ENCODE peak calls at places on chromosomes 1 and 21, in eight cellular contexts. V is stomach, X is esophagus squamous epithelium, F is lower leg skin, Y is breast epithelium, B is ovary, G is body of pancreas, U is endothelial cell of umbilical vein. E is an unnamed sample.

GRCh38 chr1:22542886-22543285 is 20.4 kb upstream of the EPHA8 start:
- DNase-seq in V (no peak), X (no peak), F (no peak), Y (no peak), B (no peak), G (no peak), U (no peak), E (no peak)

GRCh38 chr1:1091344-1092148 is 17.4 kb upstream of the RNF223 start:
- DNase-seq in V (no peak), X (no peak), F (no peak), Y (no peak), B (peak), G (no peak), U (no peak), E (no peak)

GRCh38 chr1:241460098-241460873 is 59.3 kb downstream of the FH start:
- DNase-seq in V (no peak), X (no peak), F (no peak), Y (no peak), B (no peak), G (no peak), U (no peak), E (no peak)

GRCh38 chr1:15261155-15262002 is 14.4 kb downstream of the FHAD1 start:
- DNase-seq in V (peak), X (no peak), F (peak), Y (no peak), B (no peak), G (peak), U (peak), E (peak)

GRCh38 chr1:162133566-162133965 is 64.1 kb downstream of the NOS1AP start:
- DNase-seq in V (no peak), X (no peak), F (no peak), Y (no peak), B (no peak), G (no peak), U (peak), E (no peak)

GRCh38 chr1:109504974-109505373 is 4.6 kb downstream of the AMIGO1 start:
- DNase-seq in V (no peak), X (no peak), F (no peak), Y (no peak), B (no peak), G (no peak), U (no peak), E (no peak)

GRCh38 chr1:14896381-14897079 is 257.0 kb upstream of the TMEM51 start:
- DNase-seq in V (no peak), X (no peak), F (no peak), Y (no peak), B (no peak), G (no peak), U (no peak), E (no peak)

GRCh38 chr1:177209357-177209756 is 38.6 kb downstream of the BRINP2 start:
- DNase-seq in V (peak), X (peak), F (peak), Y (peak), B (peak), G (peak), U (peak), E (peak)

GRCh38 chr1:247096958-247097357 is 7.2 kb downstream of the ZNF669 start:
- DNase-seq in V (no peak), X (no peak), F (no peak), Y (no peak), B (no peak), G (no peak), U (no peak), E (no peak)

GRCh38 chr1:25206201-25206600 is 26.1 kb downstream of the SYF2 start:
- DNase-seq in V (no peak), X (no peak), F (no peak), Y (no peak), B (no peak), G (no peak), U (no peak), E (no peak)

DNA sequence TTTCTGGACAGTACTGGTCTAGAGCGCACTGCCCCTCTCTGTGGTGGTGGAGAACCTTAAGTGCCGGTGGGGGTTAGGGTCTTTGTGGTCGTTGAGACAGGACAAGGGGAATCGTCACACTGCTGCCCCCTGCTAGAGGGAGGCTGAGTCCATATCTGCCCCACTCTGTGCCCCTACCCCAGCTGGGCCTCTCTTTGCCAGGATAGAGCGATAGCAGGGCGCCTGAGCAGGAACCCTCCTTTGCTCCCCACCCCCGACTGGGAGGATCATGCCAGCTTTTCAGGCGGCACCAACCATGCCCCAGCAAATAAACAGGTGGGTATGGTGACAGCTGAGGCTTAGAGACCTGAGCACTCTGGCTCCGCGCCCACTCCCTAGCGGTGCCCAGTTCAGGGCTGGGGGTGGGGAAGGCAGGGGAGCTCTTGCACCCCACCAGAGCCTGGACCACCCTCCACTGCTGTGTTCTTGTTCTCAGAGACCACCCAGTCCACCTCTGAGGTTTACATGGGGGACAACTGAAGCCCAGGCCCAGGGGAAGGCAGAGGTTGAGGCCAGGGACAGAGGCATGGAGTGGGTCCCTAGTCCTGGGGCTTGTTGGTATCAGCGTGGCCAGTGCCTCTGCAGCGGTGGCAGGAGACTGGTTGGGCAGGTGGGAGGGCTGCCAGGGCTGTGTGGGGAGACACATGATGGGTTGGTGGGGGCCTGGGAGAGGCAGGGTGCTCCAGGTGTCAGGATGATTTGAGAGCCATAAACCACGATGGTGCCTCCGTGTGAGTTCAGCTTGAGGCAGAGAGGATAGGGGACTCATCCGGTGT is 1.6 kb downstream of the PADI2 start:
- DNase-seq in V (no peak), X (no peak), F (no peak), Y (no peak), B (no peak), G (peak), U (no peak), E (no peak)
- TF ChIP-seq POLR2A in V (no peak), X (no peak), F (no peak), Y (no peak), B (no peak), G (no peak), U (no peak), E (no peak)

DNA sequence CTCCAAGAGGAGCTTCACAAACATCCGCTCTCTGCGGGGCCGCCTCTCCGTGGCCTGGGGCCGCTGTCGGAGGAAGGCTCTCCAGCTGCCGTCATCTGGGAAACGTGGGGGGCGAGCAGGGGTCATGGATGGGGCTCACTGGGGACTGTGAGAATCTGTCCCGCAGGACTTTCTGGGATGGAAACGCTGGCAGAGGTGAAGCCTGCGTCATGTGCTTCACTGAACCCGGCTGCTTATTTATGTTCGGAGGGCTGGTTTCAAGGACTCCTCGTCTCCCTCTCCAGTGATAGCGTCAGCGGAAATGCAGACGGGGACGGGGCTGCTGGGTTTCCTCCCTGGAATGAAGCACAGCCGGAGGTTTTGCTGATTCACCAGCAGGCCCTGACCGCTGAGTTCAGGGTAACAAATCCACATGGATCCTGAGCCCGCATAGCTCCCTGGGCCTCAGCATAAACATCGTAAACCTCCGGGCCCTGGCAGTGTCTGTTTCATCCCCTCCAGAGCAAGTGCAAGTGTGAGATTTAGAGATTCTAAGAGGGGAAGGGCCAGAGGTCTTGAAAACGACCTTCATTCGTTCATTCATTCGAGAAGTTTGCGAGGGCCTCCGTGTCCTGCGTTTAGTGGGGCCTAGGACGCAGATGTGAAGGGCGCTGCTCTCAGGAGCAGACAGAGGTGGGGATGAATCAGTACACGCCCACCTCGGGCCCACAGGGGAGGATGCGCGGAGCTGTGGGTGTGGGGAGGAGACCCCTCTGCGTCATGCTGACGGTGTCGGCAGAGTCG is 7.0 kb upstream of the POFUT2 start:
- DNase-seq in V (peak), X (no peak), F (no peak), Y (peak), B (peak), G (peak), U (peak), E (peak)
- TF ChIP-seq POLR2A in V (no peak), X (no peak), F (no peak), Y (no peak), B (peak), G (no peak), U (peak), E (peak)

DNA sequence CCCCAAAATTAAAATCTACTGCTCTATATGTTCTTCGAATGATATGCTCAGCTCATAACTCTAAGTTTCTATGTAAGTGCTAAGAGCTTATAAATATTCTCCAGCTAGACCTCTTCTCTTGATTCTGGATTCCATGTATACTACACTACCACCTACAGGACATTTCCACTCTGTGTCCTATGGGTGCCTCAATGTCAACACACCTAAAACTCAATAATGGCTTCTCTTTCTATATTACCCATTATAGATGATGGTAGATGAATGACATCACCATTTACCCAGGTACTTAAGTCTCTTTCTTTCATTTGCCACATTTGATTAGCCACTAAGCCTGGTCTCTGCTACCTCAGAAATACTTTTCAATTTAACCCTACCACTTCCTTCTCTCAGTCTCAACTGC is 41.3 kb downstream of the TBX19 start:
- DNase-seq in V (no peak), X (no peak), F (no peak), Y (no peak), B (no peak), G (no peak), U (peak), E (no peak)
- TF ChIP-seq POLR2A in V (no peak), X (no peak), F (no peak), Y (no peak), B (no peak), G (no peak), U (no peak), E (no peak)

GRCh38 chr1:111481387-111482221 is 7.8 kb downstream of the C1orf162 start:
- DNase-seq in V (peak), X (peak), F (peak), Y (peak), B (peak), G (peak), U (peak), E (peak)
- TF ChIP-seq POLR2A in V (no peak), X (no peak), F (no peak), Y (no peak), B (no peak), G (no peak), U (no peak), E (no peak)

GRCh38 chr1:34754878-34755637 is at the start of gene GJB5:
- DNase-seq in V (no peak), X (no peak), F (peak), Y (peak), B (no peak), G (no peak), U (no peak), E (no peak)
- TF ChIP-seq POLR2A in V (no peak), X (no peak), F (no peak), Y (no peak), B (no peak), G (no peak), U (no peak), E (no peak)

DNA sequence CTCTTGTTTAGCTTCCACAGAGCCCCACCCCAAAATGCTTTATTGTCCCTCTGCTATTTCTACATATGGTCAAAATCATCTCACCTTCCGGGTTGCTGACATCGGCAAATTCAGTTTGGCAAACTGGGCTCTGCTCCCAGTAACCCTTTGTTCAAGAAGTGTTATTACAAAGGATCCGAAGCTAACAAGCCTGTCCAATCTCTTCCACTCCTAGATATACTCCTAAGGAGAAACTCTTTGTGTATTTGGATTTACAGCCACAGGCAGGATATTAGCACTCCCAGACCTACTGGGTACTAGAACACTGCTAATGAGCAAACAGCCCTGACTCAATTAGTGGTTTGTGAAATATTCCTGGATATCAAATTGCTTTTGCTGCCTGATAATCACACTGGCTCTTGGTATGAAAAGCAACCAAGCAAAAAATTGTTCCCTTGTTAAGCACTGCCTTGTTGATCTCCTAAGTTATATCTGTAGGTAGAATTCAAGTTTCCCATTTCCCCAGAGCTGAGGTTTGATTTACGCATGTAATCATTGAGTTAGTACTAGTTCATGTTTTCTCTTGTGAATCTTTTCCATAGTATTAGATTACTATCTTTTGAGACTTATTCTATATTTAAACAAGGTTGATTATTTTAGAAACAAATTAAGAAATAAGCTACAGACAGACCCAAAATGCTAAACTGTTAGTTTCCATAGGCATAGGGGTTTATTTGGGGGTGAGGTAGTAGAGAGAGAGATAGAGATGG is 3.8 kb downstream of the JUN start:
- DNase-seq in V (peak), X (no peak), F (peak), Y (peak), B (peak), G (peak), U (peak), E (peak)
- TF ChIP-seq POLR2A in V (peak), X (peak), F (no peak), Y (peak), B (peak), G (no peak), U (peak), E (no peak)

GRCh38 chr1:215872658-215873057 is 305.6 kb downstream of the KCTD3 start:
- DNase-seq in V (no peak), X (no peak), F (no peak), Y (no peak), B (no peak), G (no peak), U (no peak), E (no peak)
- TF ChIP-seq POLR2A in V (no peak), X (no peak), F (no peak), Y (no peak), B (no peak), G (no peak), U (no peak), E (no peak)

DNA sequence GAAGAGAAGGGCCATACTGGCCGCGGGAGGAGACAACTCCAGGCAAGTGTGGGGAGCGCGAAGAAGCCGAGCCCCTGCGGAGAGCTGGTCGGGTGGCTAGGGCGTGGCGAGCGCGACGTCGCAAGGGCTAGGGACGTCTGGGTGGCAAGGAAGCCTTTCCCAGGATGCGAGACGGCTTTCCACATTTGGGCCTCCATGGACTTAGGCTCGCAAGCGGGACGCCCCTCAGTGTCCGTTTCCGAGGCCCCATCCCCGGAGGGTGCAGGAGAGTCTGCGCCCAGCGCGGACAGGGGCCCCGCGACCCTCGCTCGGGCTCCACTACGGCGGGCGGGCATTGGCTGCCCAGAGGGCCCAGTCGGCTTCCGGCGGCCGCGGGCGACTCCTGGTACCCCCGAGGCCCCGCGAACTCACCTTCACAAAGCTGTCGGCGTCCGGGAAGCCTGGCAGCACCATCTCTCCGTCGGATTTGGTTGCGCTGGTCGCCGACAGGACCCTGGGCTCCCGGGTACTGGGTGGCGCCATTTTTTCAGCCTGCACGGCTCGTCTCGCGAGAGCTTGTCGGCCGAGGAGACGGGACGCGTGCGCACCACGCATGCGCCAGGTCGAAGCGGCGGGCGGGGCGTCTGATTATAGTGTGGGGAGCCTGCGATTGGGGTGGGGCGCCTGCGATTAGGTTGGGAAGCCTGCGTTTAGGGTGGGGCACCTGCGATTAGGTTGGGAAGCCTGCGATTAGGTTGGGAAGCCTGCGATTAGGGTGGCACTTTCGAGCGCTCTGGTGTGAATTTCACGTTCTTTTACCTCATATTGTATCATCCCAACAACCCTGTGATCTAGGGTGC is at the start of gene EXOSC10:
- DNase-seq in V (peak), X (peak), F (peak), Y (peak), B (peak), G (peak), U (peak), E (peak)
- TF ChIP-seq POLR2A in V (no peak), X (peak), F (no peak), Y (no peak), B (peak), G (peak), U (peak), E (peak)